ENCODE peak calls at places on chromosomes 4 and X, in six cellular contexts. G is heart left ventricle, Z is endodermal cell, S is cardiac muscle cell, T is Karpas-422, F is pancreas. K is an unnamed sample. For H3K4me1, the result is how much of the 10 kb centered on the place peaks cover.

GRCh38 chr4:182973421-182974340 is 56.5 kb upstream of the DCTD start:
- DNase-seq in G (no peak), Z (no peak), S (peak), T (no peak), F (no peak), K (no peak)

GRCh38 chr4:180150818-180151217 is 2092.4 kb upstream of the TENM3 start:
- DNase-seq in G (no peak), Z (no peak), S (no peak), T (peak), F (no peak), K (no peak)

GRCh38 chr4:37392540-37393255 is 148.2 kb downstream of the NWD2 start:
- DNase-seq in G (peak), Z (no peak), S (peak), T (no peak), F (no peak), K (no peak)

GRCh38 chrX:63350551-63350950 is 581 bp downstream of the SPIN4 start:
- DNase-seq in G (peak), Z (peak), S (peak), T (peak), F (no peak), K (peak)

GRCh38 chr4:61740950-61741638 is 541.0 kb downstream of the ADGRL3 start:
- DNase-seq in G (peak), Z (peak), S (peak), T (no peak), F (no peak), K (no peak)

GRCh38 chrX:53445977-53446376 is 11.8 kb upstream of the HSD17B10 start:
- DNase-seq in G (peak), Z (peak), S (peak), T (peak), F (no peak), K (peak)

GRCh38 chr4:37446016-37446415 is 201.5 kb downstream of the NWD2 start:
- DNase-seq in G (no peak), Z (no peak), S (peak), T (no peak), F (no peak), K (peak)

GRCh38 chr4:1334579-1334895 is 12.5 kb upstream of the UVSSA start:
- DNase-seq in G (no peak), Z (no peak), S (no peak), T (no peak), F (peak), K (no peak)

GRCh38 chr4:26985836-26986235 is 125.2 kb downstream of the STIM2 start:
- DNase-seq in G (no peak), Z (no peak), S (peak), T (peak), F (no peak), K (no peak)

GRCh38 chr4:75895744-75896314 is 6.4 kb downstream of the PPEF2 start:
- DNase-seq in G (no peak), Z (peak), S (peak), T (peak), F (no peak), K (peak)

GRCh38 chrX:44945736-44946135 is 72.7 kb downstream of the KDM6A start:
- DNase-seq in G (no peak), Z (no peak), S (no peak), T (peak), F (no peak), K (peak)

GRCh38 chr4:122827899-122828601 is 1.4 kb downstream of the FGF2 start:
- DNase-seq in G (no peak), Z (peak), S (peak), T (peak), F (no peak), K (peak)

GRCh38 chr4:136583567-136583966 is 948.7 kb downstream of the PCDH18 start:
- DNase-seq in G (no peak), Z (no peak), S (no peak), T (no peak), F (no peak), K (no peak)

GRCh38 chrX:31038585-31039326 is 33.1 kb downstream of the FTHL17 start:
- DNase-seq in G (peak), Z (peak), S (peak), T (peak), F (no peak), K (peak)

GRCh38 chr4:2352171-2352570 is 66.3 kb downstream of the ZFYVE28 start:
- DNase-seq in G (no peak), Z (peak), S (no peak), T (no peak), F (no peak), K (no peak)

GRCh38 chr4:153159728-153160221 is 44.5 kb upstream of the TRIM2 start:
- DNase-seq in G (no peak), Z (no peak), S (peak), T (no peak), F (no peak), K (no peak)

GRCh38 chrX:57286507-57287251 is at the start of gene FAAH2:
- DNase-seq in G (no peak), Z (peak), S (no peak), T (peak), F (peak), K (peak)

GRCh38 chr4:40253906-40254305 is 57.1 kb downstream of the RHOH start:
- DNase-seq in G (no peak), Z (no peak), S (no peak), T (no peak), F (no peak), K (no peak)

GRCh38 chr4:110216079-110216478 is 17.7 kb upstream of the ELOVL6 start:
- DNase-seq in G (no peak), Z (no peak), S (peak), T (no peak), F (no peak), K (no peak)

GRCh38 chr4:3812211-3812934 is 46.2 kb downstream of the ADRA2C start:
- DNase-seq in G (no peak), Z (no peak), S (no peak), T (no peak), F (peak), K (no peak)

GRCh38 chr4:128802680-128803628 is 6.5 kb upstream of the JADE1 start:
- DNase-seq in G (no peak), Z (peak), S (no peak), T (no peak), F (no peak), K (no peak)

GRCh38 chrX:36626898-36627297 is 381.3 kb upstream of the FAM47C start:
- DNase-seq in G (no peak), Z (no peak), S (no peak), T (no peak), F (no peak), K (no peak)
- H3K4me1 ChIP-seq in G (under half), Z (under half), S (under half), T (under half), F (under half), K (under half)

GRCh38 chr4:151865327-151865726 is 104.5 kb upstream of the GATB start:
- DNase-seq in G (peak), Z (no peak), S (no peak), T (no peak), F (no peak), K (no peak)
- H3K4me1 ChIP-seq in G (under half), Z (under half), S (under half), T (under half), F (under half), K (under half)

GRCh38 chr4:86942185-86942666 is 7.4 kb downstream of the AFF1 start:
- DNase-seq in G (no peak), Z (no peak), S (peak), T (no peak), F (no peak), K (peak)
- H3K4me1 ChIP-seq in G (under half), Z (under half), S (under half), T (under half), F (half or more), K (under half)

DNA sequence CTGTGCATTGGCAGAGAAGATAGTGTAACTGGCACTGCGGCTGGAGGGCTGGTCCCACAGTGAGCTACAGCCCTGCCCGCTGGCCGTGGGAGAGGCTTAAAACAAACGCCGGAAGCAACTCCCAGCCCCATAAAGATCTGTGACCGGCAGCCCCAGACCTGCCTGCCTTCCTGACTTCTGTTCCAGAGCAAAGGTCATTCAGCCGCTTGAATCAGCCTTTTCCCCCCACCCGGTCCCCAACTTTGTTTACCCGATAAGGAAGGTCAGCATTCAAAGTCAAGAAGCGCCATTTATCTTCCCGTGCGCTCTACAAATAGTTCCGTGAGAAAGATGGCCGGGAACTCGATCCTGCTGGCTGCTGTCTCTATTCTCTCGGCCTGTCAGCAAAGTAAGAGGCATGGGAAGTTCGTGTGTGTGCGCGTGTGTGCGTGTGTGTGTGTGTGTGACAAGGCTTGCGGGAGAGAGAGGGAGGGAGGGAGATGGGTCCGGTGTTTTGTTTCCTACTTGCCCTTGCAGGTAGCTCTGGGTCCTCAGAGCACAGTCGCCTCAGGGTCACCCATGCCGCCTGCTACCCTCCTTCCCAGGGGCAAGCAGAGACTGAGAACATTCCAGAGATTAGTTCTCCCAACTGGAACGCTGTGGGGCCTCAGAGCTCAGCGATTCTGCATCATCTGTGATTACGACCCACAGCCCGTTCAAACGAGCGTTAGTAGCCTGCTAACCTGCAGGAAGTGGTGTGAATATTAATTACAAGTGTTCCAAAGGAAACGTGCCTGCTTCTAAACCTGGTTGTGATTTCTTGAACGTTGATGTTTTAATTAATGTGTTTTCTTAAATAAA is at the start of gene MGST2:
- DNase-seq in G (peak), Z (peak), S (peak), T (peak), F (peak), K (peak)
- H3K4me1 ChIP-seq in G (half or more), Z (under half), S (under half), T (under half), F (under half), K (under half)